ENCODE peak calls at places on chromosomes 6 and 20, in nine cellular contexts. One of them, this sample, is unnamed.

GRCh38 chr20:26167499-26167898 is 470.8 kb upstream of the ZNF337 start:
- DNase-seq in A172: peak
- DNase-seq in pons: no peak
- DNase-seq in stomach: no peak
- DNase-seq in glutamatergic neuron: no peak
- DNase-seq in hippocampal formation: no peak
- DNase-seq in EH: peak
- DNase-seq in heart right ventricle: no peak
- DNase-seq in mesendoderm: no peak
- DNase-seq in this sample: no peak

GRCh38 chr6:151374024-151374423 is 17.3 kb downstream of the ZBTB2 start:
- DNase-seq in A172: no peak
- DNase-seq in pons: no peak
- DNase-seq in stomach: no peak
- DNase-seq in glutamatergic neuron: no peak
- DNase-seq in hippocampal formation: no peak
- DNase-seq in EH: no peak
- DNase-seq in heart right ventricle: no peak
- DNase-seq in mesendoderm: peak
- DNase-seq in this sample: no peak

GRCh38 chr20:61483336-61484067 is 231.4 kb downstream of the CDH4 start:
- DNase-seq in A172: no peak
- DNase-seq in pons: no peak
- DNase-seq in stomach: no peak
- DNase-seq in glutamatergic neuron: no peak
- DNase-seq in hippocampal formation: no peak
- DNase-seq in EH: no peak
- DNase-seq in heart right ventricle: no peak
- DNase-seq in mesendoderm: no peak
- DNase-seq in this sample: no peak

GRCh38 chr6:150323205-150323604 is 45.6 kb upstream of the IYD start:
- DNase-seq in A172: no peak
- DNase-seq in pons: no peak
- DNase-seq in stomach: no peak
- DNase-seq in glutamatergic neuron: no peak
- DNase-seq in hippocampal formation: no peak
- DNase-seq in EH: no peak
- DNase-seq in heart right ventricle: no peak
- DNase-seq in mesendoderm: no peak
- DNase-seq in this sample: no peak

GRCh38 chr20:37745553-37745952 is 51.7 kb downstream of the CTNNBL1 start:
- DNase-seq in A172: no peak
- DNase-seq in pons: no peak
- DNase-seq in stomach: no peak
- DNase-seq in glutamatergic neuron: no peak
- DNase-seq in hippocampal formation: no peak
- DNase-seq in EH: no peak
- DNase-seq in heart right ventricle: no peak
- DNase-seq in mesendoderm: peak
- DNase-seq in this sample: no peak

GRCh38 chr6:151240036-151240685 is 394 bp downstream of the AKAP12 start:
- DNase-seq in A172: peak
- DNase-seq in pons: no peak
- DNase-seq in stomach: peak
- DNase-seq in glutamatergic neuron: peak
- DNase-seq in hippocampal formation: peak
- DNase-seq in EH: peak
- DNase-seq in heart right ventricle: peak
- DNase-seq in mesendoderm: peak
- DNase-seq in this sample: no peak

GRCh38 chr20:19408971-19409370 is 196.5 kb downstream of the SLC24A3 start:
- DNase-seq in A172: peak
- DNase-seq in pons: no peak
- DNase-seq in stomach: no peak
- DNase-seq in glutamatergic neuron: no peak
- DNase-seq in hippocampal formation: no peak
- DNase-seq in EH: peak
- DNase-seq in heart right ventricle: no peak
- DNase-seq in mesendoderm: peak
- DNase-seq in this sample: no peak

GRCh38 chr6:128246472-128246871 is 273.9 kb downstream of the PTPRK start:
- DNase-seq in A172: no peak
- DNase-seq in pons: no peak
- DNase-seq in stomach: no peak
- DNase-seq in glutamatergic neuron: no peak
- DNase-seq in hippocampal formation: no peak
- DNase-seq in EH: no peak
- DNase-seq in heart right ventricle: no peak
- DNase-seq in mesendoderm: peak
- DNase-seq in this sample: no peak

GRCh38 chr20:266604-267562 is 9.4 kb downstream of the DEFB132 start:
- DNase-seq in A172: peak
- DNase-seq in pons: peak
- DNase-seq in stomach: peak
- DNase-seq in glutamatergic neuron: peak
- DNase-seq in hippocampal formation: peak
- DNase-seq in EH: peak
- DNase-seq in heart right ventricle: peak
- DNase-seq in mesendoderm: peak
- DNase-seq in this sample: peak

GRCh38 chr6:16805190-16805860 is 44.1 kb upstream of the ATXN1 start:
- DNase-seq in A172: peak
- DNase-seq in pons: no peak
- DNase-seq in stomach: no peak
- DNase-seq in glutamatergic neuron: no peak
- DNase-seq in hippocampal formation: no peak
- DNase-seq in EH: no peak
- DNase-seq in heart right ventricle: no peak
- DNase-seq in mesendoderm: peak
- DNase-seq in this sample: no peak

GRCh38 chr6:131281471-131282270 is 146.4 kb downstream of the AKAP7 start:
- DNase-seq in A172: no peak
- DNase-seq in pons: peak
- DNase-seq in stomach: no peak
- DNase-seq in glutamatergic neuron: no peak
- DNase-seq in hippocampal formation: peak
- DNase-seq in EH: no peak
- DNase-seq in heart right ventricle: no peak
- DNase-seq in mesendoderm: peak
- DNase-seq in this sample: no peak

GRCh38 chr20:16415079-16415478 is 158.2 kb downstream of the KIF16B start:
- DNase-seq in A172: no peak
- DNase-seq in pons: no peak
- DNase-seq in stomach: no peak
- DNase-seq in glutamatergic neuron: no peak
- DNase-seq in hippocampal formation: no peak
- DNase-seq in EH: peak
- DNase-seq in heart right ventricle: no peak
- DNase-seq in mesendoderm: no peak
- DNase-seq in this sample: no peak

GRCh38 chr20:6704132-6704861 is 63.2 kb upstream of the BMP2 start:
- DNase-seq in A172: no peak
- DNase-seq in pons: no peak
- DNase-seq in stomach: peak
- DNase-seq in glutamatergic neuron: no peak
- DNase-seq in hippocampal formation: no peak
- DNase-seq in EH: peak
- DNase-seq in heart right ventricle: no peak
- DNase-seq in mesendoderm: no peak
- DNase-seq in this sample: no peak

GRCh38 chr6:45155341-45155894 is 172.7 kb upstream of the RUNX2 start:
- DNase-seq in A172: no peak
- DNase-seq in pons: no peak
- DNase-seq in stomach: no peak
- DNase-seq in glutamatergic neuron: no peak
- DNase-seq in hippocampal formation: no peak
- DNase-seq in EH: no peak
- DNase-seq in heart right ventricle: no peak
- DNase-seq in mesendoderm: peak
- DNase-seq in this sample: no peak

GRCh38 chr20:54688476-54688875 is 213.1 kb downstream of the DOK5 start:
- DNase-seq in A172: no peak
- DNase-seq in pons: no peak
- DNase-seq in stomach: no peak
- DNase-seq in glutamatergic neuron: no peak
- DNase-seq in hippocampal formation: no peak
- DNase-seq in EH: no peak
- DNase-seq in heart right ventricle: no peak
- DNase-seq in mesendoderm: no peak
- DNase-seq in this sample: no peak

GRCh38 chr6:138944412-138944811 is 43.6 kb downstream of the REPS1 start:
- DNase-seq in A172: peak
- DNase-seq in pons: no peak
- DNase-seq in stomach: no peak
- DNase-seq in glutamatergic neuron: no peak
- DNase-seq in hippocampal formation: no peak
- DNase-seq in EH: peak
- DNase-seq in heart right ventricle: no peak
- DNase-seq in mesendoderm: peak
- DNase-seq in this sample: no peak

GRCh38 chr20:57747889-57748456 is 38.2 kb upstream of the PMEPA1 start:
- DNase-seq in A172: peak
- DNase-seq in pons: peak
- DNase-seq in stomach: no peak
- DNase-seq in glutamatergic neuron: no peak
- DNase-seq in hippocampal formation: no peak
- DNase-seq in EH: peak
- DNase-seq in heart right ventricle: no peak
- DNase-seq in mesendoderm: no peak
- DNase-seq in this sample: no peak

GRCh38 chr20:56995157-56995556 is 271.3 kb downstream of the BMP7 start:
- DNase-seq in A172: no peak
- DNase-seq in pons: no peak
- DNase-seq in stomach: no peak
- DNase-seq in glutamatergic neuron: no peak
- DNase-seq in hippocampal formation: no peak
- DNase-seq in EH: no peak
- DNase-seq in heart right ventricle: no peak
- DNase-seq in mesendoderm: no peak
- DNase-seq in this sample: no peak

GRCh38 chr6:133817460-133818047 is 71.4 kb upstream of the TCF21 start:
- DNase-seq in A172: no peak
- DNase-seq in pons: no peak
- DNase-seq in stomach: no peak
- DNase-seq in glutamatergic neuron: peak
- DNase-seq in hippocampal formation: no peak
- DNase-seq in EH: no peak
- DNase-seq in heart right ventricle: no peak
- DNase-seq in mesendoderm: peak
- DNase-seq in this sample: no peak

GRCh38 chr6:20444786-20445271 is 43.1 kb downstream of the E2F3 start:
- DNase-seq in A172: peak
- DNase-seq in pons: no peak
- DNase-seq in stomach: no peak
- DNase-seq in glutamatergic neuron: no peak
- DNase-seq in hippocampal formation: no peak
- DNase-seq in EH: peak
- DNase-seq in heart right ventricle: no peak
- DNase-seq in mesendoderm: no peak
- DNase-seq in this sample: no peak

GRCh38 chr20:18048191-18048590 is 9.5 kb downstream of the OVOL2 start:
- DNase-seq in A172: no peak
- DNase-seq in pons: no peak
- DNase-seq in stomach: no peak
- DNase-seq in glutamatergic neuron: no peak
- DNase-seq in hippocampal formation: no peak
- DNase-seq in EH: no peak
- DNase-seq in heart right ventricle: no peak
- DNase-seq in mesendoderm: no peak
- DNase-seq in this sample: no peak

GRCh38 chr6:147699637-147700036 is 191.1 kb downstream of the SAMD5 start:
- DNase-seq in A172: peak
- DNase-seq in pons: no peak
- DNase-seq in stomach: no peak
- DNase-seq in glutamatergic neuron: no peak
- DNase-seq in hippocampal formation: no peak
- DNase-seq in EH: peak
- DNase-seq in heart right ventricle: no peak
- DNase-seq in mesendoderm: no peak
- DNase-seq in this sample: no peak

GRCh38 chr6:12614468-12614867 is 102.1 kb upstream of the PHACTR1 start:
- DNase-seq in A172: no peak
- DNase-seq in pons: no peak
- DNase-seq in stomach: no peak
- DNase-seq in glutamatergic neuron: no peak
- DNase-seq in hippocampal formation: no peak
- DNase-seq in EH: peak
- DNase-seq in heart right ventricle: no peak
- DNase-seq in mesendoderm: no peak
- DNase-seq in this sample: no peak

GRCh38 chr20:62644802-62645496 is 2.6 kb downstream of the SLCO4A1 start:
- DNase-seq in A172: no peak
- DNase-seq in pons: no peak
- DNase-seq in stomach: peak
- DNase-seq in glutamatergic neuron: no peak
- DNase-seq in hippocampal formation: no peak
- DNase-seq in EH: no peak
- DNase-seq in heart right ventricle: no peak
- DNase-seq in mesendoderm: no peak
- DNase-seq in this sample: no peak

GRCh38 chr6:148251286-148251685 is 91.4 kb upstream of the SASH1 start:
- DNase-seq in A172: peak
- DNase-seq in pons: peak
- DNase-seq in stomach: no peak
- DNase-seq in glutamatergic neuron: no peak
- DNase-seq in hippocampal formation: no peak
- DNase-seq in EH: peak
- DNase-seq in heart right ventricle: no peak
- DNase-seq in mesendoderm: peak
- DNase-seq in this sample: no peak

GRCh38 chr20:44646023-44646640 is 5.4 kb downstream of the ADA start:
- DNase-seq in A172: peak
- DNase-seq in pons: no peak
- DNase-seq in stomach: no peak
- DNase-seq in glutamatergic neuron: no peak
- DNase-seq in hippocampal formation: no peak
- DNase-seq in EH: peak
- DNase-seq in heart right ventricle: no peak
- DNase-seq in mesendoderm: no peak
- DNase-seq in this sample: peak

GRCh38 chr6:21022343-21023107 is 488.3 kb downstream of the CDKAL1 start:
- DNase-seq in A172: peak
- DNase-seq in pons: no peak
- DNase-seq in stomach: peak
- DNase-seq in glutamatergic neuron: no peak
- DNase-seq in hippocampal formation: no peak
- DNase-seq in EH: peak
- DNase-seq in heart right ventricle: no peak
- DNase-seq in mesendoderm: peak
- DNase-seq in this sample: peak

GRCh38 chr6:155630085-155630484 is 174.4 kb upstream of the NOX3 start:
- DNase-seq in A172: no peak
- DNase-seq in pons: no peak
- DNase-seq in stomach: no peak
- DNase-seq in glutamatergic neuron: no peak
- DNase-seq in hippocampal formation: no peak
- DNase-seq in EH: no peak
- DNase-seq in heart right ventricle: no peak
- DNase-seq in mesendoderm: no peak
- DNase-seq in this sample: no peak

GRCh38 chr20:62315773-62316172 is 13.0 kb downstream of the ADRM1 start:
- DNase-seq in A172: no peak
- DNase-seq in pons: no peak
- DNase-seq in stomach: no peak
- DNase-seq in glutamatergic neuron: no peak
- DNase-seq in hippocampal formation: no peak
- DNase-seq in EH: no peak
- DNase-seq in heart right ventricle: no peak
- DNase-seq in mesendoderm: no peak
- DNase-seq in this sample: no peak

GRCh38 chr20:2156666-2157624 is 55.3 kb downstream of the STK35 start:
- DNase-seq in A172: peak
- DNase-seq in pons: no peak
- DNase-seq in stomach: no peak
- DNase-seq in glutamatergic neuron: no peak
- DNase-seq in hippocampal formation: no peak
- DNase-seq in EH: peak
- DNase-seq in heart right ventricle: no peak
- DNase-seq in mesendoderm: no peak
- DNase-seq in this sample: no peak

GRCh38 chr6:150352321-150353296 is 16.2 kb upstream of the IYD start:
- DNase-seq in A172: peak
- DNase-seq in pons: no peak
- DNase-seq in stomach: no peak
- DNase-seq in glutamatergic neuron: no peak
- DNase-seq in hippocampal formation: no peak
- DNase-seq in EH: peak
- DNase-seq in heart right ventricle: no peak
- DNase-seq in mesendoderm: no peak
- DNase-seq in this sample: no peak